ENCODE peak calls at places on chromosome 16, in four cellular contexts. B is lower lobe of right lung, C is heart left ventricle, E is neural progenitor cell. M is an unnamed sample.
A peak's percentile ranks its signal among the peaks of the same experiment; 100 is the strongest.

GRCh38 chr16:29814592-29814991 is 1.4 kb upstream of the PAGR1 start:
- DNase-seq in B (no peak), C (no peak), E (peak; percentile 46), M (no peak)

GRCh38 chr16:75494696-75495601 is at the start of gene CHST6:
- DNase-seq in B (no peak), C (peak; percentile 57), E (peak; percentile 84), M (no peak)

GRCh38 chr16:88347656-88348376 is 34.9 kb upstream of the ZNF469 start:
- DNase-seq in B (peak; percentile 37), C (no peak), E (no peak), M (no peak)

GRCh38 chr16:22161999-22162657 is at the start of gene SDR42E2:
- DNase-seq in B (no peak), C (no peak), E (peak; percentile 73), M (peak; percentile 69)

GRCh38 chr16:85105475-85105874 is 6.8 kb downstream of the CIBAR2 start:
- DNase-seq in B (no peak), C (no peak), E (no peak), M (no peak)

GRCh38 chr16:72807287-72807686 is 240.6 kb downstream of the ZFHX3 start:
- DNase-seq in B (no peak), C (no peak), E (no peak), M (no peak)

GRCh38 chr16:78240459-78241222 is 141.2 kb downstream of the WWOX start:
- DNase-seq in B (peak; percentile 51), C (no peak), E (peak; percentile 37), M (peak; percentile 35)

GRCh38 chr16:17397499-17397891 is 73.3 kb downstream of the XYLT1 start:
- DNase-seq in B (no peak), C (no peak), E (no peak), M (no peak)

GRCh38 chr16:87778476-87778829 is 12.7 kb upstream of the KLHDC4 start:
- DNase-seq in B (no peak), C (no peak), E (no peak), M (no peak)

GRCh38 chr16:86293897-86294296 is 216.4 kb upstream of the FOXF1 start:
- DNase-seq in B (no peak), C (no peak), E (no peak), M (no peak)

GRCh38 chr16:85428899-85429775 is 184.0 kb upstream of the GSE1 start:
- DNase-seq in B (peak; percentile 41), C (peak; percentile 10), E (no peak), M (no peak)

GRCh38 chr16:14074544-14074943 is 3.4 kb downstream of the MRTFB start:
- DNase-seq in B (no peak), C (no peak), E (no peak), M (no peak)

GRCh38 chr16:20897897-20898296 is 2.3 kb downstream of the DCUN1D3 start:
- DNase-seq in B (no peak), C (no peak), E (no peak), M (no peak)

GRCh38 chr16:47258874-47259461 is 115.2 kb upstream of the NETO2 start:
- DNase-seq in B (no peak), C (no peak), E (peak; percentile 37), M (peak; percentile 42)

GRCh38 chr16:77327717-77328116 is 107.1 kb downstream of the ADAMTS18 start:
- DNase-seq in B (no peak), C (no peak), E (no peak), M (no peak)

GRCh38 chr16:86874141-86874540 is 295.8 kb downstream of the FOXL1 start:
- DNase-seq in B (no peak), C (no peak), E (peak; percentile 58), M (peak; percentile 18)

GRCh38 chr16:73846292-73846849 is 450.2 kb upstream of the PSMD7 start:
- DNase-seq in B (no peak), C (no peak), E (peak; percentile 86), M (no peak)

GRCh38 chr16:66020642-66021041 is 345.8 kb upstream of the CDH5 start:
- DNase-seq in B (no peak), C (no peak), E (no peak), M (peak; percentile 83)

GRCh38 chr16:27458196-27458728 is 56.3 kb downstream of the IL21R start:
- DNase-seq in B (no peak), C (no peak), E (no peak), M (peak; percentile 52)

GRCh38 chr16:84914273-84914672 is 94.5 kb downstream of the CRISPLD2 start:
- DNase-seq in B (no peak), C (peak; percentile 37), E (no peak), M (no peak)

GRCh38 chr16:54362801-54363200 is 76.2 kb upstream of the IRX3 start:
- DNase-seq in B (no peak), C (no peak), E (no peak), M (no peak)

GRCh38 chr16:64184156-64184555 is 937.7 kb downstream of the CDH11 start:
- DNase-seq in B (no peak), C (no peak), E (no peak), M (no peak)

GRCh38 chr16:59179446-59180082 is 445.4 kb upstream of the GOT2 start:
- DNase-seq in B (no peak), C (no peak), E (no peak), M (no peak)

GRCh38 chr16:10668322-10669045 is 26.2 kb downstream of the TEKT5 start:
- DNase-seq in B (no peak), C (no peak), E (peak; percentile 76), M (peak; percentile 31)

GRCh38 chr16:79932564-79932963 is 332.0 kb upstream of the MAF start:
- DNase-seq in B (no peak), C (no peak), E (no peak), M (peak; percentile 9)

GRCh38 chr16:3496386-3496785 is 1.1 kb upstream of the C16orf90 start:
- DNase-seq in B (peak; percentile 42), C (no peak), E (no peak), M (no peak)

GRCh38 chr16:87388818-87389134 is 3.4 kb upstream of the MAP1LC3B start:
- DNase-seq in B (no peak), C (no peak), E (no peak), M (no peak)

GRCh38 chr16:426115-426905 is 861 bp downstream of the RAB11FIP3 start:
- DNase-seq in B (no peak), C (peak; percentile 36), E (peak; percentile 42), M (peak; percentile 19)

GRCh38 chr16:72256398-72257048 is 84.6 kb upstream of the PMFBP1 start:
- DNase-seq in B (no peak), C (no peak), E (no peak), M (peak; percentile 3)

GRCh38 chr16:82660078-82660645 is 33.4 kb downstream of the CDH13 start:
- DNase-seq in B (no peak), C (no peak), E (no peak), M (no peak)

GRCh38 chr16:9756434-9756833 is 425.8 kb downstream of the GRIN2A start:
- DNase-seq in B (no peak), C (no peak), E (no peak), M (no peak)

GRCh38 chr16:48274476-48274875 is 27.1 kb upstream of the ABCC11 start:
- DNase-seq in B (no peak), C (no peak), E (no peak), M (no peak)

GRCh38 chr16:48277158-48277557 is 29.8 kb upstream of the ABCC11 start:
- DNase-seq in B (no peak), C (no peak), E (no peak), M (no peak)

GRCh38 chr16:48282636-48283263 is 35.4 kb upstream of the ABCC11 start:
- DNase-seq in B (no peak), C (no peak), E (no peak), M (no peak)

GRCh38 chr16:48276102-48276501 is 28.8 kb upstream of the ABCC11 start:
- DNase-seq in B (no peak), C (no peak), E (no peak), M (no peak)

DNA sequence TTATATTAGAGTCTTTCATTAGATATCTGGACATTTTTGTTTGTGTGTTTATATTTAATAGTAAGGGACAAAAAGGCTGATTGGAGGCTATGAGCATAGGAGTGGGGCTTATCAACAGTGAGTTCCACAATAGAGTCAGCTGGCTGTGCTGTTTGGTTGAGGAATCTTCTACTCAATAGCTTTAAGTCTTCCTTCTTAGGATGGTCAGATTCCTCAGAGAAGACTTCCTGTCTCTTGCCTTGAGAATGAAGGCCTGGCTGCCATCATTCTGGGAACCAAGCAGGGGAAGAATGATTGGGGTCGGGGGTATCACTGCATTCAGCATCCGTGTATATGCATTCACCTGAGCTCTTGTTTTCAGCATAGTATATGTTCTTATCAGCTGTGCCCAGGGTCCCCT is 31.9 kb upstream of the ABCC11 start:
- DNase-seq in B (no peak), C (no peak), E (no peak), M (no peak)
- H3K27ac ChIP-seq in B (no peak overlapping the region), C (no peak overlapping the region), E (no peak overlapping the region), M (no peak overlapping the region)

GRCh38 chr16:1474047-1474446 is 781 bp downstream of the CLCN7 start:
- DNase-seq in B (no peak), C (no peak), E (peak; percentile 35), M (peak; percentile 22)

GRCh38 chr16:1474796-1475551 is at the start of gene CLCN7:
- DNase-seq in B (peak; percentile 95), C (peak; percentile 93), E (peak; percentile 90), M (peak; percentile 92)

GRCh38 chr16:1472974-1473373 is 1.9 kb downstream of the CLCN7 start:
- DNase-seq in B (no peak), C (no peak), E (no peak), M (no peak)

GRCh38 chr16:1475552-1476114 is 805 bp upstream of the CLCN7 start:
- DNase-seq in B (peak; percentile 39), C (no peak), E (no peak), M (no peak)

DNA sequence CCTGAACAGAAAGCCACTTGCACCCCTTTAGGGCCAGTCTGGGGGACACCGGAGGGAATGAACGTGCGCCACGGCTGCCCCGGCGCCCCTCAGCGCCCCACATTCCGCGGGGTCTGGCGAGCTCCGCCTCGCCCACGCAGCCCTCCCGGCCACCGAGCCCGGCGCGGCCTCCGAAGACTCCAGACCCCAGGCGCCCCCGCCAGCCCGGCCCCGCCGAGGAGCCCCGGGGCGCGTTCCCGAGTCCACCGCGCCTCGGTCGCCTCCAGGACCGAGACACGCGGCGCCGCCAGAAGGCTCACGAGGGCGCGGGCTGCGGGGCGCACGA is 395 bp downstream of the CLCN7 start:
- DNase-seq in B (peak; percentile 43), C (no peak), E (peak; percentile 57), M (peak; percentile 15)
- H3K27ac ChIP-seq in B (peak overlapping the region; percentile 97), C (no peak overlapping the region), E (no peak overlapping the region), M (peak overlapping the region; percentile 79)

DNA sequence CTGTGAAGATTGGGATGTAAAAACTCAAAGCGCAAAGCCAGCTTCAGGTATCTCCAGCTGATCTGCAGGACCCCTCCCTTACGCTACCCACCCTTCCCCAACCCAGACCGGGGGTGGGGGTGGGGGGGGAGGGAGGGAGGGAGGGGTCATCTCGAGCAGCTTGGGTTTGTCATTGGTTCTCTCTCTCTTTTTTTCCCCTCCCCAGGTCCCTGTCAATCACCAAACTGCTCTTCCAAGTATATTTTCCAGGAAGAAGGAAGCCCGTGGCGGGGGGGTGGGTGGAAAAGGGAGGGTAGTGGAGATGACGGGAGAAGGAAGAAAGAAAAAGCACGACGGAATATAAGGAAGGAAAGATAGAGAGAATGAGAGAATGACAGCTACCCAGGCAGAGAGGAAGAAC is 17.9 kb downstream of the SALL1 start:
- DNase-seq in B (no peak), C (no peak), E (no peak), M (no peak)
- H3K27ac ChIP-seq in B (no peak overlapping the region), C (no peak overlapping the region), E (no peak overlapping the region), M (no peak overlapping the region)

DNA sequence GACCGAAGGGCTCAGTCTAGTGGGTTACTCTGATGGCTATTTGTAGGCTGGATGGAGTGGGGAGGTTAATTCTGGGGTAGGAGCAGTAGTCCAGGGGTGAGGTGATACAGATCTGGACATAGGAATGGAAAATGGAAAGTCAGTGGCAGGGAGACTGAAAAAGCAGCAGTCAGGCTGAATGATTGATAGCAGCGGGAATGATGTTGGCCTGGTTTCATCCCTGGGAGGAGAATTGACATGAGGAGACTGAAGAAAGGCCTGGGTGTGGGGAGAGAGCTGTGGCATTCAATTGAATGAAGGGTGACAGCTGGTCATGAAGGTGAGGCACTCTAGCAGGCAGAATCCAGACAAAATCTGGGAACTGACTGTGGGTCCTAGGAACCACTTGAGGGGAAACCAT is 34.7 kb upstream of the CLEC18A start:
- DNase-seq in B (no peak), C (no peak), E (no peak), M (no peak)
- H3K27ac ChIP-seq in B (no peak overlapping the region), C (no peak overlapping the region), E (no peak overlapping the region), M (no peak overlapping the region)